ENCODE peak calls at places on chromosomes 13 and 19, in four cellular contexts. T is choroid plexus epithelial cell, S is tibial nerve, A is A549. G is an unnamed sample.

GRCh38 chr19:13817615-13818371 is 22.6 kb downstream of the ZSWIM4 start:
- DNase-seq in A (no peak), T (no peak), S (no peak), G (no peak)

GRCh38 chr19:58482372-58482771 is 6.2 kb downstream of the ZNF446 start:
- DNase-seq in S (no peak), T (no peak), A (no peak), G (no peak)

GRCh38 chr19:2589441-2589840 is 113.1 kb downstream of the GNG7 start:
- DNase-seq in A (no peak), T (no peak), S (no peak), G (no peak)

GRCh38 chr19:49856574-49857021 is 5.6 kb downstream of the PTOV1 start:
- DNase-seq in S (no peak), T (no peak), A (no peak), G (no peak)

GRCh38 chr19:13995878-13996765 is 10.0 kb downstream of the RFX1 start:
- DNase-seq in A (no peak), T (no peak), S (no peak), G (no peak)

GRCh38 chr13:28582225-28582891 is 76.6 kb upstream of the POMP start:
- DNase-seq in T (peak), S (no peak), A (no peak), G (peak)

GRCh38 chr13:112743451-112744305 is 53.8 kb downstream of the ATP11A start:
- DNase-seq in A (no peak), S (no peak), T (no peak), G (no peak)

GRCh38 chr13:44853641-44854040 is 135.6 kb downstream of the NUFIP1 start:
- DNase-seq in S (no peak), T (no peak), A (peak), G (no peak)

GRCh38 chr19:4144666-4145261 is 8.7 kb upstream of the CREB3L3 start:
- DNase-seq in T (peak), S (no peak), A (peak), G (peak)

GRCh38 chr13:100182894-100183490 is 94.1 kb downstream of the PCCA start:
- DNase-seq in S (no peak), T (no peak), A (no peak), G (no peak)

GRCh38 chr19:7507884-7508283 is 8.0 kb upstream of the ZNF358 start:
- DNase-seq in A (peak), S (peak), T (peak), G (no peak)

GRCh38 chr13:84946144-84946543 is 853.1 kb downstream of the SLITRK6 start:
- DNase-seq in S (no peak), A (no peak), T (peak), G (no peak)

GRCh38 chr19:43731346-43731745 is 15.5 kb downstream of the IRGC start:
- DNase-seq in A (no peak), S (no peak), T (peak), G (no peak)

GRCh38 chr19:43148233-43148632 is 38.1 kb downstream of the PSG5 start:
- DNase-seq in T (peak), A (no peak), S (no peak), G (no peak)

GRCh38 chr13:28540612-28541011 is 45.7 kb upstream of the FLT1 start:
- DNase-seq in T (peak), A (no peak), S (no peak), G (peak)

GRCh38 chr19:47225746-47226425 is 5.1 kb downstream of the BBC3 start:
- DNase-seq in S (peak), T (peak), A (peak), G (peak)

GRCh38 chr13:36850790-36851438 is 31.9 kb downstream of the RFXAP start:
- DNase-seq in A (no peak), S (no peak), T (peak), G (no peak)
- TF ChIP-seq CTCF in A (no peak), S (no peak), T (peak), G (no peak)

DNA sequence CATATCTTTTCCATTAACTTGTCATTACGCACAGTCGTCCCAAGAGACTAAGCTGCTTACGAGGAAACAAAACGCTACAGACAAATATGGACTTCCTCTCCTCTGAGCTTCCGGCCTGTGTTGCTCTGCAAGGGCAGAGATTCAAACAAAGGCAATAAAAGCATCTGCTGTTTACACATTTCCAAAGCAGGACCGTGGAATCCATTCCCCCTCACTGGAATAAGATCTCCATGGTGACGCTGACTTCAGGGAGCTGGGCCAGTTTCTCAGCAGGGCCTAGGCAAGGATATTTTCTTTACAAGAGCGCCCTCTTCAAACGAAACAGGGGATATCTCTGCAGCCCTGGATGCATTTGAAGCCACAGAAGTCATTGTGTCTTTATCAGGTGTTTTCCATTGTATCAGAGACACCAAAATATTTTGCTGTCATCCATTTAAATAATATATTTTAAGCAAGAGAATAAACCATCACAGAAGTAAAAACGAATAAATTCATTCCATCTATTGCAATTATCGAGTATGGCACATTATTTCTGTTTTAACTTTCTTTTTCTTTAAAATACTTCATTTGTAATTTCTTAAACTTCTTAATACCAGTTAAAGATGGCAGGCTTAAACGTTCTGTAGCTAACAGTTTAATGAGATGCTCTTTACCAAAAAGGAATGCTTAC is 177.5 kb downstream of the DCLK1 start:
- DNase-seq in S (peak), A (peak), T (peak), G (no peak)
- TF ChIP-seq CTCF in S (peak), A (peak), T (peak), G (no peak)

GRCh38 chr13:45953082-45953481 is 99.5 kb downstream of the ZC3H13 start:
- DNase-seq in A (no peak), S (no peak), T (no peak), G (no peak)
- TF ChIP-seq CTCF in A (no peak), S (no peak), T (no peak), G (no peak)

GRCh38 chr19:16586477-16586871 is 14.3 kb upstream of the SLC35E1 start:
- DNase-seq in T (no peak), A (no peak), S (no peak), G (no peak)

GRCh38 chr19:16589917-16590316 is 17.7 kb upstream of the SLC35E1 start:
- DNase-seq in A (no peak), T (no peak), S (no peak), G (no peak)

GRCh38 chr19:16587031-16588023 is 15.1 kb upstream of the SLC35E1 start:
- DNase-seq in S (peak), A (no peak), T (peak), G (peak)

GRCh38 chr19:16588824-16589577 is 16.8 kb upstream of the SLC35E1 start:
- DNase-seq in A (no peak), S (no peak), T (no peak), G (no peak)

GRCh38 chr19:16588089-16588823 is 16.0 kb upstream of the SLC35E1 start:
- DNase-seq in T (no peak), S (no peak), A (no peak), G (peak)
- TF ChIP-seq CTCF in T (no peak), S (no peak), A (no peak), G (peak)

GRCh38 chr13:32857689-32858088 is 158.5 kb upstream of the KL start:
- DNase-seq in S (no peak), A (no peak), T (no peak), G (no peak)
- TF ChIP-seq CTCF in S (no peak), A (no peak), T (no peak), G (no peak)